ENCODE peak calls at places on chromosomes 2 and 18, in nine cellular contexts. X, O, U, T, B, A, R, W and S are unnamed samples.

GRCh38 chr2:239776441-239777033 is 248.6 kb downstream of the NDUFA10 start:
- DNase-seq in X (no peak), O (no peak), U (peak; percentile 47), T (no peak), B (no peak), A (no peak), R (no peak), W (no peak), S (no peak)

GRCh38 chr2:227782804-227783203 is 30.8 kb upstream of the CCL20 start:
- DNase-seq in X (no peak), O (no peak), U (no peak), T (no peak), B (no peak), A (no peak), R (no peak), W (no peak), S (no peak)

GRCh38 chr2:239321596-239322413 is 79.0 kb downstream of the HDAC4 start:
- DNase-seq in X (no peak), O (no peak), U (no peak), T (no peak), B (no peak), A (no peak), R (no peak), W (no peak), S (no peak)

GRCh38 chr2:88199912-88200682 is 30.0 kb downstream of the THNSL2 start:
- DNase-seq in X (no peak), O (peak; percentile 45), U (peak; percentile 85), T (peak; percentile 44), B (peak; percentile 12), A (no peak), R (peak; percentile 15), W (no peak), S (no peak)

GRCh38 chr2:157628282-157628531 is 457 bp downstream of the ACVR1C start:
- DNase-seq in X (no peak), O (no peak), U (no peak), T (no peak), B (no peak), A (no peak), R (no peak), W (no peak), S (no peak)

GRCh38 chr2:100554788-100555407 is 7.9 kb upstream of the PDCL3 start:
- DNase-seq in X (no peak), O (no peak), U (peak; percentile 72), T (no peak), B (no peak), A (no peak), R (peak; percentile 13), W (no peak), S (peak; percentile 27)

GRCh38 chr2:140555701-140556100 is 1575.1 kb downstream of the LRP1B start:
- DNase-seq in X (no peak), O (no peak), U (no peak), T (no peak), B (no peak), A (no peak), R (no peak), W (no peak), S (no peak)

GRCh38 chr2:234243871-234244565 is 193.5 kb downstream of the SPP2 start:
- DNase-seq in X (no peak), O (no peak), U (no peak), T (no peak), B (peak; percentile 25), A (no peak), R (no peak), W (no peak), S (no peak)

GRCh38 chr2:232876071-232876977 is 6.3 kb downstream of the SNORC start:
- DNase-seq in X (no peak), O (no peak), U (peak; percentile 60), T (no peak), B (no peak), A (peak; percentile 39), R (no peak), W (no peak), S (no peak)

GRCh38 chr2:128404709-128405466 is 86.2 kb upstream of the HS6ST1 start:
- DNase-seq in X (no peak), O (no peak), U (peak; percentile 34), T (no peak), B (no peak), A (no peak), R (no peak), W (peak; percentile 76), S (peak; percentile 6)

GRCh38 chr2:238803996-238804395 is 43.9 kb upstream of the TWIST2 start:
- DNase-seq in X (no peak), O (no peak), U (no peak), T (no peak), B (no peak), A (no peak), R (no peak), W (no peak), S (no peak)

GRCh38 chr2:47264183-47264582 is 109.1 kb upstream of the STPG4 start:
- DNase-seq in X (no peak), O (no peak), U (no peak), T (no peak), B (no peak), A (no peak), R (no peak), W (no peak), S (no peak)

GRCh38 chr2:195337597-195337996 is 319.4 kb upstream of the SLC39A10 start:
- DNase-seq in X (no peak), O (no peak), U (no peak), T (no peak), B (no peak), A (no peak), R (no peak), W (no peak), S (no peak)

GRCh38 chr2:129829577-129829976 is 149.9 kb upstream of the RAB6C start:
- DNase-seq in X (no peak), O (no peak), U (no peak), T (no peak), B (no peak), A (no peak), R (no peak), W (no peak), S (no peak)

GRCh38 chr2:164785447-164785846 is 56.2 kb downstream of the COBLL1 start:
- DNase-seq in X (no peak), O (no peak), U (no peak), T (no peak), B (peak; percentile 34), A (no peak), R (no peak), W (no peak), S (no peak)

GRCh38 chr2:67841711-67842110 is 221.1 kb downstream of the C1D start:
- DNase-seq in X (no peak), O (no peak), U (no peak), T (no peak), B (no peak), A (no peak), R (no peak), W (no peak), S (no peak)

GRCh38 chr2:48605482-48606175 is 12.0 kb upstream of the GTF2A1L start:
- DNase-seq in X (no peak), O (no peak), U (no peak), T (no peak), B (peak; percentile 46), A (no peak), R (no peak), W (no peak), S (no peak)

GRCh38 chr2:18399601-18400000 is 160.9 kb downstream of the RDH14 start:
- DNase-seq in X (no peak), O (no peak), U (no peak), T (no peak), B (no peak), A (no peak), R (no peak), W (no peak), S (no peak)

GRCh38 chr2:235300368-235301201 is 193.3 kb upstream of the AGAP1 start:
- DNase-seq in X (peak; percentile 36), O (peak; percentile 65), U (peak; percentile 80), T (no peak), B (peak; percentile 96), A (no peak), R (no peak), W (no peak), S (no peak)

GRCh38 chr2:74991977-74992376 is 33.5 kb downstream of the POLE4 start:
- DNase-seq in X (no peak), O (no peak), U (no peak), T (no peak), B (peak; percentile 97), A (no peak), R (no peak), W (no peak), S (no peak)

GRCh38 chr18:45102863-45103262 is 422.2 kb downstream of the SETBP1 start:
- DNase-seq in X (no peak), O (no peak), U (no peak), T (no peak), B (no peak), A (no peak), R (no peak), W (no peak), S (no peak)
- H3K4me1 ChIP-seq in X (no peaks in the 10 kb centered on the region), O (no peaks in the 10 kb centered on the region), U (no peaks in the 10 kb centered on the region), T (no peaks in the 10 kb centered on the region), B (no peaks in the 10 kb centered on the region), A (no peaks in the 10 kb centered on the region), R (no peaks in the 10 kb centered on the region), W (peaks cover 11% of the 10 kb centered on the region), S (peaks cover 9% of the 10 kb centered on the region)

GRCh38 chr2:138415891-138416494 is 85.6 kb upstream of the SPOPL start:
- DNase-seq in X (no peak), O (no peak), U (no peak), T (no peak), B (peak; percentile 31), A (no peak), R (no peak), W (no peak), S (no peak)
- H3K4me3 ChIP-seq in X (no peak overlapping the region), O (no peak overlapping the region), U (no peak overlapping the region), T (no peak overlapping the region), B (no peak overlapping the region), A (no peak overlapping the region), R (no peak overlapping the region), W (no peak overlapping the region), S (no peak overlapping the region)

DNA sequence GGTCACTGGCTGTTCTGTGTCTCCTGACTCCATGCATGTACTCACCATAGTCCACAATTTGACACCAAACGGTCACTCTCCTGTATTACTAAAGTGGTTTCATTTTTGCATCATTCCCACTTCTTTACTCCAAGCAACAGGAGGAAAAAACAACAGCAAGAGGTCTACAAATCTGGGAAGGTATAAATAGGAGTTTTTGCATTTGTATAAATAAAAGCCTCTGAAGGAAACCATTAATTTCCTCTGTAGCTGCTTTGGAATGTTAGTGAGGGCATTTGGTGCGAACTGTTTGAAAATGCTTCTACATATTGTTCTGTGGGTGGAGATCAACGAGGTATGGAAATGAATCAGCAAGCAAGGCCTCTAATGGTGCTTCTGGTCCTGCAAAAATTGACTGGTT is 148.5 kb upstream of the DLX2 start:
- DNase-seq in X (no peak), O (no peak), U (no peak), T (no peak), B (no peak), A (no peak), R (no peak), W (no peak), S (no peak)
- H3K4me1 ChIP-seq in X (no peaks in the 10 kb centered on the region), O (no peaks in the 10 kb centered on the region), U (peaks cover 4% of the 10 kb centered on the region), T (peaks cover 21% of the 10 kb centered on the region), B (peaks cover 3% of the 10 kb centered on the region), A (peaks cover 2% of the 10 kb centered on the region), R (peaks cover 11% of the 10 kb centered on the region), W (peaks cover 13% of the 10 kb centered on the region), S (peaks cover 23% of the 10 kb centered on the region)

DNA sequence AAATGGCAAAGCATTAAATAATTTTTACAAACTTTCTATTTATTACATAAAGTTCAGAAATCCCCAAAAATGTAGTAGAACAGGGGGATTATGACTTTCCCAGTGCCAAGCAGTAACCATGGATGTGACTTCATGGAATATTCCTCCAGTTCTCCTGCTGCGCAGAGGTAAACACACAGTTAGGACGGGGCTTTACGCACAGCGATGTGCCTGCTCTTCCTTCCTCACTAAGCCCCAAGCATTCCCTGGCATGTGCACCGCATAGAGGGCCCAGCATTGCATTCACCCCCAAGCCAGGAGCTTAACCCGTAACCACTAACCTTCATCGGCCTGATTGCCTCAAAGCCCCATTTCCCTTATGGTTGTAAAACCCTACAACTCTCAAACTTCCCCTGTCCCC is 471.7 kb downstream of the SOX11 start:
- DNase-seq in X (no peak), O (no peak), U (no peak), T (no peak), B (no peak), A (no peak), R (no peak), W (no peak), S (no peak)
- H3K4me3 ChIP-seq in X (no peak overlapping the region), O (no peak overlapping the region), U (no peak overlapping the region), T (no peak overlapping the region), B (no peak overlapping the region), A (no peak overlapping the region), R (no peak overlapping the region), W (no peak overlapping the region), S (no peak overlapping the region)